ENCODE peak calls at places on chromosomes 11 and 22, in six cellular contexts. Y, P, G, Q, A and Z are unnamed samples.

GRCh38 chr11:128346808-128347207 is 240.6 kb downstream of the ETS1 start:
- DNase-seq in Y (peak; percentile 59), P (no peak), G (no peak), Q (peak; percentile 29), A (no peak), Z (no peak)

GRCh38 chr11:13963169-13963948 is 836 bp downstream of the SPON1 start:
- DNase-seq in Y (no peak), P (no peak), G (no peak), Q (peak; percentile 58), A (peak; percentile 35), Z (no peak)

GRCh38 chr22:33825761-33826160 is 94.5 kb downstream of the LARGE1 start:
- DNase-seq in Y (no peak), P (no peak), G (no peak), Q (no peak), A (no peak), Z (no peak)

GRCh38 chr11:15965562-15966250 is 390.6 kb downstream of the SOX6 start:
- DNase-seq in Y (no peak), P (no peak), G (no peak), Q (no peak), A (no peak), Z (no peak)

GRCh38 chr11:16959528-16960100 is 54.6 kb downstream of the PLEKHA7 start:
- DNase-seq in Y (no peak), P (no peak), G (no peak), Q (no peak), A (no peak), Z (no peak)

GRCh38 chr11:6579681-6580080 is 23.7 kb downstream of the RRP8 start:
- DNase-seq in Y (no peak), P (no peak), G (no peak), Q (no peak), A (no peak), Z (no peak)

GRCh38 chr22:44685384-44686056 is 16.5 kb upstream of the PRR5 start:
- DNase-seq in Y (peak; percentile 49), P (peak; percentile 64), G (peak; percentile 68), Q (peak; percentile 84), A (peak; percentile 81), Z (peak; percentile 79)

GRCh38 chr11:123111465-123111864 is 49.5 kb upstream of the HSPA8 start:
- DNase-seq in Y (peak; percentile 70), P (peak; percentile 66), G (peak; percentile 20), Q (peak; percentile 72), A (no peak), Z (no peak)

GRCh38 chr11:19696073-19696472 is 16.6 kb upstream of the NAV2 start:
- DNase-seq in Y (no peak), P (no peak), G (no peak), Q (no peak), A (no peak), Z (no peak)